ENCODE peak calls at places on chromosomes 5 and 9, in nine cellular contexts. J is endothelial cell of umbilical vein, H is pancreas, A is ovary, L is upper lobe of right lung, B is body of pancreas, Z is A549, F is astrocyte, S is HCT116. O is an unnamed sample.
A peak's percentile ranks its signal among the peaks of the same experiment; 100 is the strongest.

GRCh38 chr5:40518511-40518917 is 161.2 kb upstream of the PTGER4 start:
- DNase-seq in J (no peak), H (no peak), A (no peak), L (no peak), B (peak; percentile 15), Z (peak; percentile 29), F (peak; percentile 8), S (peak; percentile 56), O (no peak)

GRCh38 chr5:125112196-125112595 is 365.8 kb upstream of the ZNF608 start:
- DNase-seq in J (no peak), H (no peak), A (no peak), L (no peak), B (no peak), Z (no peak), F (peak; percentile 51), S (no peak), O (no peak)

GRCh38 chr9:14532716-14533115 is 160.5 kb downstream of the ZDHHC21 start:
- DNase-seq in J (no peak), H (no peak), A (no peak), L (no peak), B (no peak), Z (peak; percentile 13), F (no peak), S (no peak), O (no peak)

GRCh38 chr9:127479507-127480081 is 28.3 kb downstream of the LRSAM1 start:
- DNase-seq in J (no peak), H (no peak), A (no peak), L (no peak), B (no peak), Z (no peak), F (no peak), S (no peak), O (no peak)

GRCh38 chr9:107927276-107927675 is 437.7 kb upstream of the KLF4 start:
- DNase-seq in J (no peak), H (no peak), A (no peak), L (no peak), B (no peak), Z (no peak), F (no peak), S (no peak), O (no peak)

GRCh38 chr9:75739884-75740611 is 150.4 kb upstream of the PCSK5 start:
- DNase-seq in J (no peak), H (no peak), A (no peak), L (no peak), B (no peak), Z (no peak), F (no peak), S (no peak), O (no peak)

GRCh38 chr5:140565024-140565779 is 574 bp downstream of the SLC35A4 start:
- DNase-seq in J (peak; percentile 56), H (no peak), A (no peak), L (no peak), B (no peak), Z (no peak), F (peak; percentile 26), S (no peak), O (no peak)

GRCh38 chr5:88660947-88661869 is 221.8 kb downstream of the MEF2C start:
- DNase-seq in J (peak; percentile 51), H (peak; percentile 67), A (peak; percentile 78), L (peak; percentile 67), B (no peak), Z (peak; percentile 87), F (peak; percentile 97), S (peak; percentile 68), O (peak; percentile 75)

GRCh38 chr5:82045526-82046267 is 73.9 kb downstream of the ATG10 start:
- DNase-seq in J (no peak), H (no peak), A (no peak), L (no peak), B (no peak), Z (no peak), F (peak; percentile 71), S (no peak), O (peak; percentile 58)

GRCh38 chr9:2271426-2271825 is 256.3 kb downstream of the SMARCA2 start:
- DNase-seq in J (peak; percentile 66), H (no peak), A (peak; percentile 57), L (no peak), B (peak; percentile 19), Z (no peak), F (no peak), S (peak; percentile 18), O (peak; percentile 63)

GRCh38 chr5:138353550-138353893 is 1.0 kb downstream of the KDM3B start:
- DNase-seq in J (no peak), H (no peak), A (no peak), L (no peak), B (no peak), Z (no peak), F (peak; percentile 34), S (no peak), O (no peak)

GRCh38 chr5:83149671-83150070 is 72.3 kb downstream of the XRCC4 start:
- DNase-seq in J (no peak), H (no peak), A (no peak), L (no peak), B (no peak), Z (peak; percentile 3), F (peak; percentile 80), S (no peak), O (no peak)

GRCh38 chr9:79644601-79645000 is 72.8 kb downstream of the TLE4 start:
- DNase-seq in J (no peak), H (no peak), A (no peak), L (no peak), B (no peak), Z (no peak), F (no peak), S (no peak), O (no peak)

GRCh38 chr9:79644048-79644447 is 72.3 kb downstream of the TLE4 start:
- DNase-seq in J (no peak), H (no peak), A (no peak), L (no peak), B (no peak), Z (no peak), F (no peak), S (no peak), O (no peak)

GRCh38 chr9:79641055-79641454 is 69.3 kb downstream of the TLE4 start:
- DNase-seq in J (no peak), H (no peak), A (no peak), L (no peak), B (no peak), Z (no peak), F (no peak), S (no peak), O (no peak)

GRCh38 chr9:79642671-79643070 is 70.9 kb downstream of the TLE4 start:
- DNase-seq in J (no peak), H (no peak), A (no peak), L (no peak), B (no peak), Z (no peak), F (peak; percentile 26), S (no peak), O (peak; percentile 14)

GRCh38 chr9:79645110-79645509 is 73.3 kb downstream of the TLE4 start:
- DNase-seq in J (no peak), H (no peak), A (no peak), L (no peak), B (no peak), Z (no peak), F (no peak), S (no peak), O (no peak)
- H3K27ac ChIP-seq in J (no peak overlapping the region), H (no peak overlapping the region), A (no peak overlapping the region), L (no peak overlapping the region), B (no peak overlapping the region), Z (no peak overlapping the region), F (no peak overlapping the region), S (no peak overlapping the region), O (no peak overlapping the region)

DNA sequence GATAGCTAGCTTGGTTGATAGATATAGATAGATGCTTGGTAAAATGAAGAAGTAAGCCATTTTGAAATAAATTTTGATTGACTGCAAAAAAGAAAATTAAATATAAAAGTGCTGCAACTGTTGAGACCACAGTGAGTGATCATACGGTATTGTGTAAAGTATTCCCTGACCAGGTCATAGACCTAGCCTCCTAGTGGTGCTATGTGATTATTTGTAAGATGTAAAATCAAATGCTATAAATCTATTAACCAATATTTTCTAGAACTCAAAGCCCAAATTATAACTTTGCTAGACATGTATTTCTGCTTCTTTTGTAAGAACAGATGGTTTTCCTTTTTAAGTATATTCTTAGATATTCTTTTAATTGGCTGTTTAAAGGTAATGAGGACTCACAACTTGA is 480.2 kb upstream of the PTPRD start:
- DNase-seq in J (no peak), H (no peak), A (no peak), L (no peak), B (no peak), Z (no peak), F (no peak), S (no peak), O (no peak)
- TF ChIP-seq CTCF in J (no peak), H (no peak), A (no peak), L (no peak), B (no peak), Z (no peak), F (no peak), S (no peak), O (no peak)

GRCh38 chr5:111772456-111772855 is 15.5 kb upstream of the NREP start:
- DNase-seq in J (no peak), H (no peak), A (no peak), L (no peak), B (no peak), Z (peak; percentile 12), F (no peak), S (no peak), O (no peak)
- H3K4me1 ChIP-seq in J (peaks cover 8% of the 10 kb centered on the region), H (no peaks in the 10 kb centered on the region), A (no peaks in the 10 kb centered on the region), L (peaks cover 13% of the 10 kb centered on the region), B (no peaks in the 10 kb centered on the region), Z (peaks cover 5% of the 10 kb centered on the region), F (peaks cover 14% of the 10 kb centered on the region), S (no peaks in the 10 kb centered on the region), O (peaks cover 9% of the 10 kb centered on the region)

GRCh38 chr5:132808448-132808847 is 4.7 kb upstream of the SOWAHA start:
- DNase-seq in J (no peak), H (no peak), A (no peak), L (no peak), B (no peak), Z (no peak), F (no peak), S (no peak), O (no peak)

GRCh38 chr5:132807163-132807838 is 5.8 kb upstream of the SOWAHA start:
- DNase-seq in J (no peak), H (no peak), A (no peak), L (no peak), B (peak; percentile 79), Z (peak; percentile 61), F (no peak), S (peak; percentile 57), O (peak; percentile 41)

GRCh38 chr5:132810605-132811004 is 2.5 kb upstream of the SOWAHA start:
- DNase-seq in J (no peak), H (no peak), A (no peak), L (no peak), B (no peak), Z (no peak), F (no peak), S (no peak), O (no peak)

GRCh38 chr5:132812123-132812948 is 766 bp upstream of the SOWAHA start:
- DNase-seq in J (no peak), H (no peak), A (no peak), L (no peak), B (no peak), Z (no peak), F (no peak), S (no peak), O (no peak)

DNA sequence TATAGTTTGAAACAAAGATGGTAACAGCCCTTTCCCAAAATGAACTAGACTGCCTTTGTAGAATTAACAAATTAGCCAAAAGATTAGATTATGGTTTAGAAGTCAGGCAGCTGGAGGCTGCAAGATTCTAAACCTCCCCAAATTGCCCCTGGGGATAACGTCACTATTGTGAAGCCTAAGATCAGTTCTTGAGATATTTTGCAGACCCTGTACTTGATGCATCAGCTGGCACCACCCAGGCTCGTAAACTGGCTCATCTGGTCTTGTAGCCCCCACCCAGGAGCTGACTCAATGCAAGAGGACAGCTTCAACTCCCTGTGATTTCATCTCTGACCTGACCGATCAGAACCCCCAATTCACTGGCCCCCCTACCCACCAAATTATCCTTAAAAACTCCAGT is 4.2 kb upstream of the SOWAHA start:
- DNase-seq in J (no peak), H (no peak), A (no peak), L (no peak), B (no peak), Z (no peak), F (no peak), S (no peak), O (no peak)
- H3K27ac ChIP-seq in J (no peak overlapping the region), H (no peak overlapping the region), A (no peak overlapping the region), L (no peak overlapping the region), B (no peak overlapping the region), Z (no peak overlapping the region), F (no peak overlapping the region), S (no peak overlapping the region), O (no peak overlapping the region)

O was measured in cardiac muscle cell.